ENCODE peak calls at places on chromosomes 6 and 20, in ten cellular contexts. L is activated B cell treated with CpG ODN at 0.5 μM for 24 hours, V is cardiac fibroblast, G is glutamatergic neuron, O is A549, D is AG10803, R is left ventricle myocardium inferior, A is astrocyte of the spinal cord, X is heart right ventricle, Y is suprapubic skin. W is an unnamed sample.

GRCh38 chr6:72740135-72740534 is 118.3 kb downstream of the KCNQ5 start:
- DNase-seq in D (peak; percentile 22), A (no peak), V (peak; percentile 39), G (no peak), O (no peak), R (no peak), L (no peak), X (no peak), Y (no peak), W (no peak)

GRCh38 chr6:122220254-122220653 is 179.2 kb upstream of the HSF2 start:
- DNase-seq in V (no peak), Y (no peak), A (no peak), X (no peak), G (no peak), D (no peak), R (no peak), L (no peak), O (no peak), W (no peak)

GRCh38 chr6:109791301-109791700 is 100.2 kb downstream of the FIG4 start:
- DNase-seq in D (peak; percentile 12), O (no peak), X (no peak), A (no peak), G (peak; percentile 34), Y (no peak), R (no peak), V (peak; percentile 34), L (no peak), W (no peak)

GRCh38 chr20:61997372-61997771 is 68.3 kb downstream of the TAF4 start:
- DNase-seq in L (no peak), A (no peak), O (no peak), D (no peak), X (no peak), R (no peak), Y (no peak), G (no peak), V (no peak), W (no peak)

GRCh38 chr6:11412011-11412424 is 125.5 kb upstream of the TMEM170B start:
- DNase-seq in R (no peak), X (no peak), O (no peak), A (peak; percentile 35), V (peak; percentile 86), G (no peak), D (peak; percentile 67), L (no peak), Y (no peak), W (no peak)

GRCh38 chr20:14219801-14220461 is 117.5 kb downstream of the FLRT3 start:
- DNase-seq in L (no peak), A (no peak), O (peak; percentile 88), G (no peak), D (no peak), Y (no peak), X (no peak), R (no peak), V (no peak), W (no peak)

GRCh38 chr20:33914871-33915270 is 78.8 kb upstream of the RALY start:
- DNase-seq in X (no peak), L (no peak), Y (no peak), G (no peak), A (peak; percentile 92), O (peak; percentile 24), D (no peak), V (peak; percentile 92), R (no peak), W (no peak)

GRCh38 chr6:125789167-125789566 is 1.6 kb upstream of the NCOA7 start:
- DNase-seq in L (no peak), Y (no peak), X (no peak), R (no peak), V (peak; percentile 58), G (no peak), D (no peak), O (no peak), A (no peak), W (no peak)

GRCh38 chr6:165298426-165298825 is 11.0 kb downstream of the C6orf118 start:
- DNase-seq in V (no peak), O (no peak), R (no peak), G (no peak), L (no peak), Y (no peak), X (no peak), A (no peak), D (no peak), W (no peak)

GRCh38 chr20:52010541-52010940 is 181.0 kb downstream of the ZFP64 start:
- DNase-seq in Y (no peak), R (no peak), G (no peak), V (no peak), O (no peak), A (no peak), X (no peak), L (no peak), D (no peak), W (no peak)

GRCh38 chr20:10641893-10642292 is 31.9 kb downstream of the JAG1 start:
- DNase-seq in Y (no peak), V (no peak), L (no peak), O (no peak), R (no peak), A (no peak), X (no peak), D (no peak), G (no peak), W (no peak)

GRCh38 chr20:49785851-49786174 is 26.8 kb upstream of the SLC9A8 start:
- DNase-seq in A (no peak), Y (no peak), V (no peak), L (peak; percentile 35), R (no peak), D (no peak), X (no peak), O (no peak), G (no peak), W (no peak)

GRCh38 chr20:49785149-49785850 is 27.3 kb upstream of the SLC9A8 start:
- DNase-seq in X (no peak), L (no peak), O (no peak), V (no peak), A (no peak), G (no peak), Y (no peak), R (no peak), D (no peak), W (no peak)

GRCh38 chr20:49787371-49788357 is 25.0 kb upstream of the SLC9A8 start:
- DNase-seq in Y (no peak), R (no peak), A (no peak), L (no peak), O (no peak), X (no peak), D (no peak), G (no peak), V (no peak), W (no peak)

GRCh38 chr20:49786226-49786625 is 26.4 kb upstream of the SLC9A8 start:
- DNase-seq in X (no peak), G (no peak), D (no peak), A (no peak), R (no peak), O (no peak), Y (no peak), L (no peak), V (no peak), W (no peak)

GRCh38 chr20:49786671-49787370 is 25.8 kb upstream of the SLC9A8 start:
- DNase-seq in G (no peak), R (no peak), L (no peak), A (peak; percentile 18), X (no peak), D (no peak), Y (no peak), V (peak; percentile 49), O (peak; percentile 44), W (no peak)
- TF ChIP-seq CTCF in G (peak; percentile 27), R (peak; percentile 39), L (no peak), A (peak; percentile 53), X (peak; percentile 18), D (peak; percentile 49), Y (no peak), V (peak; percentile 52), O (peak; percentile 30), W (no peak)

GRCh38 chr20:38186788-38187221 is 21.7 kb upstream of the TGM2 start:
- DNase-seq in G (no peak), L (no peak), D (no peak), X (no peak), V (peak; percentile 71), R (no peak), A (peak; percentile 47), Y (no peak), O (peak; percentile 72), W (no peak)

GRCh38 chr20:38190166-38190565 is 25.1 kb upstream of the TGM2 start:
- DNase-seq in X (no peak), A (no peak), R (no peak), D (no peak), V (no peak), G (no peak), L (no peak), O (no peak), Y (no peak), W (no peak)

GRCh38 chr20:38184098-38184497 is 19.0 kb upstream of the TGM2 start:
- DNase-seq in G (no peak), X (no peak), Y (no peak), O (peak; percentile 66), V (no peak), R (no peak), L (no peak), D (no peak), A (no peak), W (no peak)

GRCh38 chr20:38190936-38191371 is 25.9 kb upstream of the TGM2 start:
- DNase-seq in R (peak; percentile 58), G (no peak), O (no peak), L (no peak), D (no peak), X (peak; percentile 40), V (no peak), Y (no peak), A (no peak), W (peak; percentile 63)

DNA sequence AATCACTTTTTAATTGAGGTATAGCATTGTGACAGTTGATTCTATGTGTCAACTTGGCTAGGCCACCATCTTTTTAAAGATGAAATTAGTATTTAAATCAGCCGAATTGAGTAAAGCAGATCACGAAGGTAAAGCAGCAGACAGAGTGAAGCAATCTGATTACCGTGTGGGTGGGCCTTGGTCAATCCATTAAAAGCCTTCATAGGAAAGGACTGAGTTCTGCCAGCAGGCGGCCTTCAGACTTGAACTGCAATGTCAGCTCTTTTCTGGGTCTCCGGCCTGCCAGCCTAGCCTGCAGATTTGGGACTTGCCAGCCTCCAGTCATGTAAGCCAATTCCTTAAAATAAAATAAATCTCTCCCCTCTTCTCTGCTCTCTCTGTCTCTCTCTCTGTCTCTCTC is 22.4 kb upstream of the TGM2 start:
- DNase-seq in D (peak; percentile 46), L (no peak), R (no peak), O (no peak), Y (no peak), X (no peak), V (peak; percentile 21), A (no peak), G (peak; percentile 56), W (no peak)
- TF ChIP-seq CTCF in D (peak; percentile 42), L (no peak), R (no peak), O (no peak), Y (no peak), X (peak; percentile 20), V (no peak), A (peak; percentile 14), G (peak; percentile 53), W (no peak)

GRCh38 chr6:2854394-2854982 is 12.8 kb upstream of the SERPINB1 start:
- DNase-seq in L (no peak), V (peak; percentile 92), O (no peak), R (no peak), D (peak; percentile 32), Y (no peak), X (no peak), A (no peak), G (no peak), W (no peak)
- TF ChIP-seq CTCF in L (no peak), V (no peak), O (no peak), R (no peak), D (no peak), Y (no peak), X (no peak), A (no peak), G (no peak), W (no peak)

GRCh38 chr6:31922942-31923341 is 4.6 kb upstream of the C2 start:
- DNase-seq in V (no peak), X (no peak), L (no peak), G (no peak), A (no peak), Y (no peak), D (no peak), R (no peak), O (no peak), W (no peak)
- TF ChIP-seq CTCF in V (no peak), X (no peak), L (no peak), G (no peak), A (no peak), Y (no peak), D (peak; percentile 21), R (peak; percentile 22), O (no peak), W (no peak)